ENCODE peak calls at places on chromosomes 7 and 10, in four cellular contexts. One of them, this sample, is unnamed.

GRCh38 chr7:1248459-1249131 is 15.9 kb downstream of the UNCX start:
- DNase-seq in fibroblast of lung: no peak
- DNase-seq in osteocyte: no peak
- DNase-seq in GM20000: no peak
- DNase-seq in this sample: no peak

GRCh38 chr10:89426230-89426868 is 12.0 kb downstream of the IFIT5 start:
- DNase-seq in fibroblast of lung: peak; percentile 56
- DNase-seq in GM20000: peak; percentile 57
- DNase-seq in osteocyte: no peak
- DNase-seq in this sample: no peak

GRCh38 chr7:121088870-121089269 is 100.4 kb downstream of the CPED1 start:
- DNase-seq in GM20000: no peak
- DNase-seq in fibroblast of lung: no peak
- DNase-seq in osteocyte: no peak
- DNase-seq in this sample: no peak

GRCh38 chr10:122861724-122862161 is 16.1 kb upstream of the CUZD1 start:
- DNase-seq in osteocyte: no peak
- DNase-seq in fibroblast of lung: peak; percentile 68
- DNase-seq in GM20000: no peak
- DNase-seq in this sample: no peak

GRCh38 chr7:44486693-44487092 is 3.8 kb downstream of the NUDCD3 start:
- DNase-seq in GM20000: no peak
- DNase-seq in fibroblast of lung: peak; percentile 37
- DNase-seq in osteocyte: no peak
- DNase-seq in this sample: no peak

GRCh38 chr10:9634466-9634865 is 1383.2 kb upstream of the CELF2 start:
- DNase-seq in fibroblast of lung: peak; percentile 87
- DNase-seq in osteocyte: no peak
- DNase-seq in GM20000: no peak
- DNase-seq in this sample: no peak

GRCh38 chr7:25134360-25135010 is 9.4 kb upstream of the CYCS start:
- DNase-seq in GM20000: no peak
- DNase-seq in osteocyte: no peak
- DNase-seq in fibroblast of lung: no peak
- DNase-seq in this sample: no peak

GRCh38 chr10:15787426-15787825 is 67.7 kb upstream of the ITGA8 start:
- DNase-seq in fibroblast of lung: no peak
- DNase-seq in osteocyte: no peak
- DNase-seq in GM20000: no peak
- DNase-seq in this sample: no peak

GRCh38 chr7:158204453-158204852 is 383.2 kb downstream of the PTPRN2 start:
- DNase-seq in GM20000: no peak
- DNase-seq in osteocyte: no peak
- DNase-seq in fibroblast of lung: peak; percentile 52
- DNase-seq in this sample: no peak

GRCh38 chr7:25597881-25598456 is 369.7 kb upstream of the NPVF start:
- DNase-seq in osteocyte: no peak
- DNase-seq in GM20000: no peak
- DNase-seq in fibroblast of lung: no peak
- DNase-seq in this sample: no peak

GRCh38 chr7:157120181-157120580 is 18.5 kb upstream of the UBE3C start:
- DNase-seq in fibroblast of lung: no peak
- DNase-seq in osteocyte: no peak
- DNase-seq in GM20000: no peak
- DNase-seq in this sample: no peak

GRCh38 chr7:96253441-96253840 is 68.5 kb downstream of the SLC25A13 start:
- DNase-seq in fibroblast of lung: no peak
- DNase-seq in osteocyte: no peak
- DNase-seq in GM20000: no peak
- DNase-seq in this sample: no peak

GRCh38 chr10:113023017-113023416 is 73.0 kb downstream of the TCF7L2 start:
- DNase-seq in GM20000: no peak
- DNase-seq in fibroblast of lung: no peak
- DNase-seq in osteocyte: no peak
- DNase-seq in this sample: no peak

GRCh38 chr7:81158189-81158588 is 239.3 kb upstream of the SEMA3C start:
- DNase-seq in osteocyte: no peak
- DNase-seq in fibroblast of lung: peak; percentile 70
- DNase-seq in GM20000: no peak
- DNase-seq in this sample: no peak

GRCh38 chr10:83312570-83312969 is 826.7 kb upstream of the GHITM start:
- DNase-seq in fibroblast of lung: no peak
- DNase-seq in osteocyte: no peak
- DNase-seq in GM20000: no peak
- DNase-seq in this sample: no peak

GRCh38 chr10:118251791-118252190 is 90.3 kb downstream of the FAM204A start:
- DNase-seq in osteocyte: no peak
- DNase-seq in GM20000: no peak
- DNase-seq in fibroblast of lung: peak; percentile 20
- DNase-seq in this sample: no peak

GRCh38 chr7:156386097-156386496 is 254.5 kb upstream of the RNF32 start:
- DNase-seq in osteocyte: no peak
- DNase-seq in fibroblast of lung: no peak
- DNase-seq in GM20000: no peak
- DNase-seq in this sample: no peak

GRCh38 chr7:94206295-94206694 is 188.4 kb upstream of the COL1A2 start:
- DNase-seq in fibroblast of lung: no peak
- DNase-seq in GM20000: no peak
- DNase-seq in osteocyte: no peak
- DNase-seq in this sample: no peak

GRCh38 chr10:113820507-113820906 is 33.4 kb downstream of the DCLRE1A start:
- DNase-seq in fibroblast of lung: no peak
- DNase-seq in osteocyte: no peak
- DNase-seq in GM20000: no peak
- DNase-seq in this sample: no peak

GRCh38 chr7:573496-574295 is 54.0 kb upstream of the PDGFA start:
- DNase-seq in GM20000: no peak
- DNase-seq in osteocyte: no peak
- DNase-seq in fibroblast of lung: no peak
- DNase-seq in this sample: no peak

GRCh38 chr7:106080307-106080987 is 31.7 kb downstream of the SYPL1 start:
- DNase-seq in fibroblast of lung: no peak
- DNase-seq in osteocyte: no peak
- DNase-seq in GM20000: no peak
- DNase-seq in this sample: no peak

GRCh38 chr7:138886501-138886917 is 88.5 kb upstream of the ATP6V0A4 start:
- DNase-seq in GM20000: peak; percentile 75
- DNase-seq in osteocyte: no peak
- DNase-seq in fibroblast of lung: peak; percentile 59
- DNase-seq in this sample: no peak

GRCh38 chr10:80568306-80568705 is 30.6 kb downstream of the SH2D4B start:
- DNase-seq in GM20000: no peak
- DNase-seq in osteocyte: peak; percentile 77
- DNase-seq in fibroblast of lung: no peak
- DNase-seq in this sample: no peak

GRCh38 chr10:116158036-116158435 is 115.0 kb downstream of the GFRA1 start:
- DNase-seq in osteocyte: no peak
- DNase-seq in GM20000: no peak
- DNase-seq in fibroblast of lung: no peak
- DNase-seq in this sample: no peak

GRCh38 chr10:24790599-24790998 is 66.9 kb upstream of the ARHGAP21 start:
- DNase-seq in GM20000: no peak
- DNase-seq in osteocyte: no peak
- DNase-seq in fibroblast of lung: peak; percentile 28
- DNase-seq in this sample: no peak

GRCh38 chr7:129575699-129576098 is 35.8 kb upstream of the NRF1 start:
- DNase-seq in osteocyte: no peak
- DNase-seq in fibroblast of lung: no peak
- DNase-seq in GM20000: no peak
- DNase-seq in this sample: no peak

GRCh38 chr10:10131984-10132383 is 885.7 kb upstream of the CELF2 start:
- DNase-seq in GM20000: no peak
- DNase-seq in fibroblast of lung: peak; percentile 3
- DNase-seq in osteocyte: no peak
- DNase-seq in this sample: no peak

GRCh38 chr7:100679927-100680588 is 6.5 kb downstream of the GNB2 start:
- DNase-seq in osteocyte: no peak
- DNase-seq in GM20000: peak; percentile 24
- DNase-seq in fibroblast of lung: no peak
- DNase-seq in this sample: no peak

GRCh38 chr10:49359349-49360231 is 36.3 kb downstream of the DRGX start:
- DNase-seq in fibroblast of lung: no peak
- DNase-seq in osteocyte: peak; percentile 84
- DNase-seq in GM20000: no peak
- DNase-seq in this sample: no peak

GRCh38 chr10:121459279-121459764 is 138.9 kb downstream of the FGFR2 start:
- DNase-seq in fibroblast of lung: no peak
- DNase-seq in osteocyte: no peak
- DNase-seq in GM20000: no peak
- DNase-seq in this sample: no peak

GRCh38 chr10:125062244-125063208 is 97.8 kb downstream of the CTBP2 start:
- DNase-seq in osteocyte: no peak
- DNase-seq in GM20000: no peak
- DNase-seq in fibroblast of lung: no peak
- DNase-seq in this sample: no peak

GRCh38 chr7:30727061-30727945 is 24.6 kb upstream of the INMT start:
- DNase-seq in GM20000: no peak
- DNase-seq in fibroblast of lung: no peak
- DNase-seq in osteocyte: no peak
- DNase-seq in this sample: no peak

GRCh38 chr10:91694170-91694794 is 61.4 kb upstream of the PPP1R3C start:
- DNase-seq in osteocyte: no peak
- DNase-seq in GM20000: peak; percentile 30
- DNase-seq in fibroblast of lung: peak; percentile 23
- DNase-seq in this sample: no peak

GRCh38 chr7:155412416-155413253 is 45.3 kb upstream of the EN2 start:
- DNase-seq in GM20000: peak; percentile 86
- DNase-seq in osteocyte: no peak
- DNase-seq in fibroblast of lung: peak; percentile 2
- DNase-seq in this sample: peak; percentile 21

GRCh38 chr7:106770191-106770590 is 94.9 kb upstream of the PIK3CG start:
- DNase-seq in osteocyte: no peak
- DNase-seq in fibroblast of lung: peak; percentile 97
- DNase-seq in GM20000: no peak
- DNase-seq in this sample: no peak

GRCh38 chr10:25666276-25666675 is 267.8 kb upstream of the MYO3A start:
- DNase-seq in osteocyte: no peak
- DNase-seq in GM20000: no peak
- DNase-seq in fibroblast of lung: peak; percentile 40
- DNase-seq in this sample: no peak

GRCh38 chr7:112411186-112411795 is 39.0 kb upstream of the IFRD1 start:
- DNase-seq in GM20000: no peak
- DNase-seq in osteocyte: no peak
- DNase-seq in fibroblast of lung: peak; percentile 31
- DNase-seq in this sample: no peak

GRCh38 chr7:76133164-76133775 is 68.4 kb upstream of the SRRM3 start:
- DNase-seq in osteocyte: no peak
- DNase-seq in GM20000: no peak
- DNase-seq in fibroblast of lung: no peak
- DNase-seq in this sample: no peak

DNA sequence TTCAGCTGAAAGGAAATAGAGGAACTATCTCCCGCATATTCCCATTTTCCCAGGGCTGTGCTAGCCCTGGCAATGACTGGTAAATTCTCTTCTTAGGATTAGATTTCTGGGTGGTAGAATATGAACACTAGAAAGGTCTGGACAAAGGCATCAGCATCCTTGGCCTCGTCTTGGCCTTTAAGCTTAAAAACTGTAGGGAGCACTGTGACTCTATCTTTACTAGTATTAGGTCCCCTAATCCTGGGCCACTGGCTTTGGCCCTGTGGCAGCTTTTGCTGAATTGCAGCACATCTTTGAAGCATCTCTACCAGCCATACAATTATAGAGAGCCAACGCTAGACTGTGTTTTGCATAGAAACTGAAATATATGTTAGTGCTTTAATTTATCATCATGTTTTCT is 41.5 kb upstream of the EBLN1 start:
- DNase-seq in fibroblast of lung: no peak
- DNase-seq in osteocyte: no peak
- DNase-seq in GM20000: peak; percentile 40
- DNase-seq in this sample: no peak
- TF ChIP-seq CTCF in fibroblast of lung: no peak
- TF ChIP-seq CTCF in osteocyte: peak; percentile 27
- TF ChIP-seq CTCF in GM20000: no peak
- TF ChIP-seq CTCF in this sample: no peak

GRCh38 chr10:100174699-100175677 is 10.8 kb downstream of the ERLIN1 start:
- DNase-seq in osteocyte: no peak
- DNase-seq in fibroblast of lung: no peak
- DNase-seq in GM20000: peak; percentile 42
- DNase-seq in this sample: no peak
- TF ChIP-seq CTCF in osteocyte: no peak
- TF ChIP-seq CTCF in fibroblast of lung: no peak
- TF ChIP-seq CTCF in GM20000: no peak
- TF ChIP-seq CTCF in this sample: no peak

DNA sequence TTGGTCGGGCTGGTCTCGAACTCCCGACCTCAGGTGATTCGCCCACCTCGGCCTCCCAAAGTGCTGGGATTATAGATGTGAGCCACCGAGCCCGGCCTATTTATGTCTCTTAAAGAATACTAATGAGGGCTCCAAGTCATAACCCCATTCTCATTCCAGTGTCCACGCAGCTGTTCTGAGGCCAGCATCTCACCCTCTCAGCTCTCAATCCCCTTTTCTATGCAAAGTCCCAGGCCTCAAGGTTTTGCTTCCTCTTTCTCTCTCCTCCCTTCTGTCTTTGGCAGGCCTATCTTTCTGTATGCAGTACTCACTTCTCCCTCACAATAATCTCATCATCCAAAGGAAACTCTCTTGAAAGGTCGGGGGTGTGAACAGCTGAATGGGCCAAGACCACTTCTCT is 28.0 kb upstream of the VSIR start:
- DNase-seq in osteocyte: no peak
- DNase-seq in fibroblast of lung: no peak
- DNase-seq in GM20000: peak; percentile 81
- DNase-seq in this sample: no peak
- TF ChIP-seq CTCF in osteocyte: no peak
- TF ChIP-seq CTCF in fibroblast of lung: no peak
- TF ChIP-seq CTCF in GM20000: no peak
- TF ChIP-seq CTCF in this sample: no peak

GRCh38 chr10:86699125-86699524 is 30.8 kb downstream of the LDB3 start:
- DNase-seq in GM20000: no peak
- DNase-seq in osteocyte: no peak
- DNase-seq in fibroblast of lung: no peak
- DNase-seq in this sample: no peak

GRCh38 chr10:86700851-86701617 is 32.7 kb downstream of the LDB3 start:
- DNase-seq in GM20000: no peak
- DNase-seq in fibroblast of lung: no peak
- DNase-seq in osteocyte: no peak
- DNase-seq in this sample: no peak

GRCh38 chr10:86699991-86700840 is 31.9 kb downstream of the LDB3 start:
- DNase-seq in fibroblast of lung: no peak
- DNase-seq in GM20000: no peak
- DNase-seq in osteocyte: no peak
- DNase-seq in this sample: no peak

GRCh38 chr10:86699541-86699940 is 31.2 kb downstream of the LDB3 start:
- DNase-seq in fibroblast of lung: no peak
- DNase-seq in osteocyte: no peak
- DNase-seq in GM20000: no peak
- DNase-seq in this sample: no peak

GRCh38 chr10:86698207-86698940 is 30.1 kb downstream of the LDB3 start:
- DNase-seq in fibroblast of lung: no peak
- DNase-seq in osteocyte: no peak
- DNase-seq in GM20000: no peak
- DNase-seq in this sample: no peak
- TF ChIP-seq CTCF in fibroblast of lung: no peak
- TF ChIP-seq CTCF in osteocyte: peak; percentile 9
- TF ChIP-seq CTCF in GM20000: no peak
- TF ChIP-seq CTCF in this sample: no peak